ENCODE peak calls at places on chromosome 4, in eight cellular contexts. B, D, A, Z, Y, P, R and W are unnamed samples.

GRCh38 chr4:107037188-107037587 is 1.1 kb upstream of the DKK2 start:
- DNase-seq in B (no peak), D (peak), A (peak), Z (peak), Y (peak), P (peak), R (peak), W (peak)

GRCh38 chr4:151359576-151359975 is 34.2 kb upstream of the SH3D19 start:
- DNase-seq in B (no peak), D (no peak), A (peak), Z (no peak), Y (no peak), P (no peak), R (no peak), W (no peak)

GRCh38 chr4:90393215-90393614 is 266.0 kb downstream of the CCSER1 start:
- DNase-seq in B (no peak), D (no peak), A (no peak), Z (no peak), Y (no peak), P (no peak), R (no peak), W (no peak)

GRCh38 chr4:17811078-17811603 is 362 bp downstream of the NCAPG start:
- DNase-seq in B (no peak), D (peak), A (no peak), Z (peak), Y (no peak), P (peak), R (peak), W (peak)

GRCh38 chr4:82496349-82496748 is 65.4 kb downstream of the TMEM150C start:
- DNase-seq in B (no peak), D (no peak), A (no peak), Z (no peak), Y (no peak), P (no peak), R (no peak), W (no peak)

GRCh38 chr4:152709675-152710438 is 30.1 kb upstream of the TMEM154 start:
- DNase-seq in B (no peak), D (no peak), A (peak), Z (no peak), Y (no peak), P (peak), R (no peak), W (no peak)

GRCh38 chr4:121950680-121951569 is 935 bp downstream of the TRPC3 start:
- DNase-seq in B (no peak), D (peak), A (peak), Z (peak), Y (no peak), P (no peak), R (peak), W (peak)

GRCh38 chr4:73704314-73705055 is 35.9 kb upstream of the CXCL8 start:
- DNase-seq in B (peak), D (no peak), A (no peak), Z (peak), Y (peak), P (peak), R (peak), W (no peak)

GRCh38 chr4:118712872-118713271 is 27.7 kb downstream of the METTL14 start:
- DNase-seq in B (no peak), D (no peak), A (no peak), Z (peak), Y (no peak), P (peak), R (no peak), W (no peak)

GRCh38 chr4:7821245-7822165 is 118.2 kb downstream of the AFAP1 start:
- DNase-seq in B (no peak), D (no peak), A (no peak), Z (no peak), Y (no peak), P (no peak), R (no peak), W (peak)

GRCh38 chr4:83261307-83261706 is 23.3 kb downstream of the COQ2 start:
- DNase-seq in B (no peak), D (no peak), A (no peak), Z (no peak), Y (no peak), P (no peak), R (no peak), W (no peak)

GRCh38 chr4:67198757-67199156 is 346.5 kb downstream of the CENPC start:
- DNase-seq in B (peak), D (peak), A (peak), Z (no peak), Y (peak), P (peak), R (peak), W (no peak)

GRCh38 chr4:6612961-6613675 is 27.4 kb upstream of the MRFAP1 start:
- DNase-seq in B (no peak), D (no peak), A (no peak), Z (no peak), Y (no peak), P (no peak), R (no peak), W (no peak)

GRCh38 chr4:54746228-54746627 is 88.5 kb downstream of the KIT start:
- DNase-seq in B (no peak), D (no peak), A (no peak), Z (no peak), Y (no peak), P (no peak), R (no peak), W (no peak)

GRCh38 chr4:161206528-161207080 is 957.2 kb downstream of the FSTL5 start:
- DNase-seq in B (no peak), D (no peak), A (peak), Z (no peak), Y (no peak), P (no peak), R (no peak), W (no peak)

GRCh38 chr4:54498661-54499111 is 159.1 kb upstream of the KIT start:
- DNase-seq in B (peak), D (no peak), A (no peak), Z (no peak), Y (peak), P (peak), R (no peak), W (no peak)

GRCh38 chr4:159105063-159105414 is 2.2 kb downstream of the RAPGEF2 start:
- DNase-seq in B (no peak), D (no peak), A (peak), Z (no peak), Y (no peak), P (peak), R (no peak), W (no peak)

GRCh38 chr4:8746523-8747466 is 124.8 kb downstream of the HMX1 start:
- DNase-seq in B (no peak), D (no peak), A (no peak), Z (no peak), Y (no peak), P (no peak), R (no peak), W (peak)

GRCh38 chr4:126784966-126785580 is 847.7 kb upstream of the INTU start:
- DNase-seq in B (no peak), D (no peak), A (no peak), Z (no peak), Y (no peak), P (no peak), R (no peak), W (no peak)

GRCh38 chr4:74449571-74450297 is 4.8 kb downstream of the AREG start:
- DNase-seq in B (no peak), D (no peak), A (no peak), Z (peak), Y (no peak), P (peak), R (no peak), W (no peak)

GRCh38 chr4:6390357-6390756 is 82.1 kb downstream of the PPP2R2C start:
- DNase-seq in B (no peak), D (no peak), A (peak), Z (no peak), Y (no peak), P (no peak), R (peak), W (no peak)

GRCh38 chr4:113975578-113975977 is 3.9 kb downstream of the ARSJ start:
- DNase-seq in B (no peak), D (no peak), A (no peak), Z (no peak), Y (no peak), P (no peak), R (no peak), W (no peak)

GRCh38 chr4:89125901-89126435 is 14.6 kb downstream of the TIGD2 start:
- DNase-seq in B (no peak), D (no peak), A (no peak), Z (no peak), Y (no peak), P (no peak), R (no peak), W (no peak)

GRCh38 chr4:121011780-121012340 is 60.5 kb downstream of the NDNF start:
- DNase-seq in B (no peak), D (no peak), A (no peak), Z (no peak), Y (no peak), P (no peak), R (no peak), W (no peak)

GRCh38 chr4:15495621-15496020 is 25.9 kb downstream of the CC2D2A start:
- DNase-seq in B (no peak), D (peak), A (no peak), Z (no peak), Y (no peak), P (no peak), R (no peak), W (no peak)